ENCODE peak calls at places on chromosomes 16 and 17, in four cellular contexts. O is sigmoid colon, P is astrocyte of the spinal cord, N is upper lobe of right lung. W is an unnamed sample.

GRCh38 chr16:5215911-5216310 is 118.3 kb upstream of the EEF2KMT start:
- DNase-seq in O (peak), N (no peak), P (no peak), W (no peak)

GRCh38 chr16:57735755-57736418 is at the start of gene KATNB1:
- DNase-seq in P (no peak), N (no peak), O (peak), W (peak)

GRCh38 chr17:43399839-43400328 is 1.1 kb downstream of the ARL4D start:
- DNase-seq in P (no peak), N (no peak), O (peak), W (no peak)

GRCh38 chr16:61792194-61792904 is 243.9 kb downstream of the CDH8 start:
- DNase-seq in O (no peak), N (no peak), P (peak), W (peak)

GRCh38 chr17:73376152-73376551 is 64.4 kb upstream of the CDC42EP4 start:
- DNase-seq in N (no peak), O (no peak), P (no peak), W (no peak)

GRCh38 chr16:69522732-69523404 is 42.9 kb upstream of the NFAT5 start:
- DNase-seq in P (no peak), N (no peak), O (no peak), W (peak)

GRCh38 chr16:2689968-2690830 is 7.9 kb downstream of the KCTD5 start:
- DNase-seq in O (no peak), P (no peak), N (peak), W (no peak)

GRCh38 chr17:1783271-1783670 is 21.4 kb downstream of the SERPINF1 start:
- DNase-seq in O (no peak), P (no peak), N (peak), W (peak)

GRCh38 chr17:64572682-64573154 is 65.9 kb downstream of the CEP95 start:
- DNase-seq in P (no peak), N (no peak), O (no peak), W (peak)

GRCh38 chr16:82682757-82683156 is 56.0 kb downstream of the CDH13 start:
- DNase-seq in N (no peak), P (no peak), O (no peak), W (no peak)

GRCh38 chr16:62903961-62904502 is 867.8 kb upstream of the CDH8 start:
- DNase-seq in O (no peak), P (no peak), N (no peak), W (no peak)

GRCh38 chr17:69434164-69434579 is 19.7 kb downstream of the MAP2K6 start:
- DNase-seq in P (peak), N (no peak), O (no peak), W (no peak)

GRCh38 chr17:59406808-59407381 is 75.4 kb downstream of the YPEL2 start:
- DNase-seq in N (no peak), P (peak), O (no peak), W (peak)

GRCh38 chr16:11665071-11665491 is 3.2 kb upstream of the SNN start:
- DNase-seq in N (no peak), P (no peak), O (no peak), W (no peak)

GRCh38 chr17:10025976-10026785 is 121.1 kb upstream of the RCVRN start:
- DNase-seq in P (no peak), O (no peak), N (no peak), W (no peak)

GRCh38 chr17:42407289-42407836 is 15.7 kb downstream of the CAVIN1 start:
- DNase-seq in N (peak), O (peak), P (peak), W (peak)

GRCh38 chr16:27704252-27704651 is 154.3 kb downstream of the KATNIP start:
- DNase-seq in P (no peak), N (no peak), O (no peak), W (no peak)

GRCh38 chr16:19113577-19114358 is at the start of gene ITPRIPL2:
- DNase-seq in O (peak), P (peak), N (peak), W (peak)

GRCh38 chr17:72467841-72468653 is 347.2 kb downstream of the SOX9 start:
- DNase-seq in P (no peak), O (no peak), N (no peak), W (peak)

GRCh38 chr17:21015564-21015963 is 27.2 kb downstream of the USP22 start:
- DNase-seq in O (peak), N (peak), P (no peak), W (no peak)

GRCh38 chr17:14688134-14688533 is 387.3 kb downstream of the HS3ST3B1 start:
- DNase-seq in N (no peak), P (no peak), O (no peak), W (no peak)
- TF ChIP-seq CTCF in N (no peak), P (no peak), O (no peak), W (peak)

GRCh38 chr17:82217120-82217529 is 4.5 kb upstream of the CCDC57 start:
- DNase-seq in O (peak), N (peak), P (peak), W (peak)
- H3K4me3 ChIP-seq in O (no peak), N (no peak), P (no peak), W (no peak)

DNA sequence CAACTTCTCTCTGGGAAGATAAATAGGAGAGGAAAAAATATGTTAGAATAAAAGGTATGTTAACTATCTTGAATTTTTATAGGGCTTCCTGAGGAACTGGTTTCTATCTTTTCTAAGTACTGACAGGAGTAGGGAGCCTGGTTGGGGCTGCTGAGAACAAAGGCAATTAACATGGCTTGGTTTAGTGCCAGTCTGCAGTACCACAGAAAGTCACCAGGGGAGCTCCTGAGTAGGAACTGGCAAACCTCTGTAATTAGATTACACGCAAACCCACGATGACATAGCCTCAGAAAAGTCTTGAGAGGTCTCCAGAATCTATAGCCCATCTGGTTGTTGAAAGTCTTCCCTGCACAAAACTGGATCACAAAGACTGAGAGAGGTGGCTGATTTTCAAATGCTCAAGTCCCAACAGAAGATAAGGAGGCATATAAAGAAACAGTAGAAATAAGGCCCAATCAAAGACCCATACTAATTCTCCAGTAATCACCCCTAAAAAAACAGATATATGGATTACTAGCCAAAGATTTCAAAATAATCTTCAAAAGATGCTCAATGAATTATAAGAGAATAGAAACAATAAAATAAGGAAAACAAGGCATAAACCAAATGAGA is 11.7 kb upstream of the CNTNAP4 start:
- DNase-seq in N (no peak), O (no peak), P (peak), W (no peak)
- TF ChIP-seq CTCF in N (peak), O (no peak), P (peak), W (peak)

DNA sequence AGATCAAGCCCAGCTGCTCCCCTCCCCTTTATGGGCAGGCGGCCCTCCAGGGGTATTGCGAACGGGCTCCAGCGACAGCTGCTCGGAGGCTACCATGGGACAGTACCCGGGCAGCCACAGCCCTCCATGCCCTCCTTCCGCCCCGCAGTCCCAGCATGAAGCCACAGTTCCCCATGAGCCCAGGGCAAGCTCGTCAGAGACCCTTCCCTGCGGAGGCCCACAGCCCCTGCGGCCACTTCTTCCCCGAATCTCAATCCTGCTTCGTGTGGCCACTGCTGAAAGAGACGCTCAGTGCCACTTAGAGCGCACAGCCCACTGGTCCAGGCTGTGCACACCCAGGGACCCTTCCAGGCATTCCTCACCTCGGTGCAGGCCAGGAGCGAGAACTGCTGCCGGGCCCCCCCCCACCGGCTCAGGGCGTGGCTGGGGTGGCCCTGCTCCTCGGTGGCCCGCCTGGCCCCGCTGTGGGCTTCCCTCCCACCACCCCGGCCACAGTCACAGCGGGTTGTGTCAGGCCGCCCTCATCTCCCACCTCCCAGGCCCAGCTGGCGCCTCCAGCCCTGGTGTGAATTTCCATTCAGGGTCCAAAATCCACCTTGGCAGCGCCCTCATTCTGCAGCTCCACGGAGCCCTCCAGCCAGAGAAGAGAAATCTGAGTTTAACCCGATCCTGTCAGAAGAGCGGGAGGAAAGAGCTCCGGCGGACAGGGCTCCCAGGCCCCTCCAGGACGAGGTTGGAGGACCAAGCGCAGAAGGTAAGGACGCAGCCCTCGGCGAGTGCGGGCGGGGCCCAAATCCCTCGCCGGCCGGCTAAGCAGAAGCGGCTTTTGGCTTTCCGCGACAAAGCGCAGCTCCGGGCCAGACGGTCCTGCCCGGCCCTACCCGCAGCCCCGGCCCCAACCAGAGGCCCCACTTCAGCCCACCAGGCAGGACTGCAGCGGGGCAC is 12.1 kb downstream of the TBC1D16 start:
- DNase-seq in O (no peak), P (no peak), N (no peak), W (peak)
- H3K4me3 ChIP-seq in O (peak), P (no peak), N (no peak), W (no peak)

GRCh38 chr16:29858974-29859373 is 4.1 kb downstream of the CDIPT start:
- DNase-seq in N (no peak), O (no peak), P (no peak), W (no peak)

GRCh38 chr16:29854520-29855100 is 8.4 kb downstream of the CDIPT start:
- DNase-seq in O (no peak), N (no peak), P (no peak), W (no peak)

GRCh38 chr16:29858149-29858899 is 4.7 kb downstream of the CDIPT start:
- DNase-seq in N (no peak), P (no peak), O (no peak), W (no peak)

GRCh38 chr16:29860218-29860617 is 2.8 kb downstream of the CDIPT start:
- DNase-seq in O (no peak), N (no peak), P (no peak), W (no peak)

DNA sequence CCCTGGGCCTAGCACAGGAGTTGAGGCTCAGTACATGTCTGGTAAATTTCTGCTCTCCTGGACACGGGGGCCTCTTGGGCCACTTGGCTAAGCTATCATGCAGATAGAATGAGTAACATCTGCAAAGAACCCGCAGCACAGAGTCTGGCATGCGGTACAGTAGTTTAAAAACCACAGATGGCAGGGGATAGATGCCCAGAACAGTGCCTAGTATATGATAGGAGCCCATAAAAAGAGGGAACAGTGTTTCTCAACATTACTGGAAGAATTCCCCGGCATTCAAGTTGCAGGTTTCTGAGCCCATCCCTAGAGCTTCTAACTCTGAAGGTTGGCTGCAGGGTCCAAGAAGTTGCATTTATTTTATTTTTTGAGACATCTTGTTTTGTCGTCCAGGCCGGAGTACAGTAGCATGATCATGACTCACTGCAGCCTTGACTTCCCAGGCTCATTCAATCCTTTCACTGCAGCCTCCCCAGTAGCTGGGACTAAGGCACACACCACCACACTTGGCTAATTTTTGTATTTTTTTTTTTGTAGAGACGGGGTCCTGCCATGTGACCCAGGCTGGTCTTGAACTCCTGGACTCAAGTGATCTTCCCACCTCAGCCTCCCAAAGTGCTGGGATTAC is 5.8 kb downstream of the CDIPT start:
- DNase-seq in O (no peak), N (no peak), P (peak), W (peak)
- TF ChIP-seq CTCF in O (no peak), N (no peak), P (no peak), W (no peak)

DNA sequence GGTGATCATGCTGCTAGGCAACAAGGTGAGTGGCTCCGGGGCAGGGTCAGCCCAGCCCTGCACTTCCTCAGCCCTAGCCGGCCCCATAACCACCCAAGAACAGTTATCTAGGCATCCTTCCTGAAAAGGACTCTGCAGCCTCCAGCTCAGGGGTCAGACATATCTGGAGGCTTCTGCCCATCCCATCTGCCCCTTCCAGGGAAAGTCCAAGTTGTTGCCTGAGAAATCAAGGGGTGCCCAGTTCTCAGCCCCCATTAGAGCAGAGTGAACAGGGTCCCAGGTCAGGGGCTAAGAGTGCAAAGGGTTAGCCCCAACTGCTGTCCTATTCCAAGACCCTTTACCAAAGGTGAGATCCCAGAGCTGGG is 4.1 kb upstream of the NHERF1 start:
- DNase-seq in P (no peak), O (peak), N (no peak), W (no peak)
- H3K4me3 ChIP-seq in P (no peak), O (no peak), N (no peak), W (no peak)

DNA sequence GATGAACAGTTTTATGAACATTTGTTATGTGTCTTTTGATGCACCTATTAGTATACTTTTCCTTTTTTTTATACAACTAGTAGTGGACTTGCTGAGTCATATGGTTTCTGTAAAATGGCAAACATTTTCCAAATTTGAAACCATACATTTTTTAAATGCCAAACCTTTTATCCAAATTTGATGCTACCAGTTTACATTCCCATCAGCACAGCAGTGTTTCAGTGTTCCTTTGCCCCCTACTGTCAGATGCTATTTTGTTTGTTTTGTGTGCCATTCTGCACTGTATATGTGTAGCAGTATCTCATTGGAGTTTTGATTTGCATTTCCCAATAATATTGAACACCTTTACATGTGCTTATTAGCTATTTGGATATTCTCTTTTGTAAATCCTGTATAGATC is 219.4 kb downstream of the TANC2 start:
- DNase-seq in O (no peak), P (no peak), N (no peak), W (no peak)
- TF ChIP-seq CTCF in O (no peak), P (no peak), N (no peak), W (no peak)

GRCh38 chr17:83111516-83112282 is 32.3 kb downstream of the METRNL start:
- DNase-seq in P (no peak), O (peak), N (no peak), W (no peak)

GRCh38 chr17:83109793-83110645 is 30.6 kb downstream of the METRNL start:
- DNase-seq in P (peak), N (peak), O (peak), W (peak)

GRCh38 chr17:83108709-83109108 is 29.3 kb downstream of the METRNL start:
- DNase-seq in O (no peak), P (no peak), N (no peak), W (no peak)

GRCh38 chr17:83109386-83109785 is 30.0 kb downstream of the METRNL start:
- DNase-seq in N (no peak), O (no peak), P (no peak), W (no peak)

GRCh38 chr17:83110755-83111154 is 31.3 kb downstream of the METRNL start:
- DNase-seq in P (no peak), N (no peak), O (peak), W (no peak)
- H3K4me3 ChIP-seq in P (no peak), N (peak), O (peak), W (peak)

GRCh38 chr16:67931712-67932461 is at the start of gene CTRL:
- DNase-seq in N (no peak), P (no peak), O (no peak), W (no peak)
- TF ChIP-seq CTCF in N (no peak), P (peak), O (no peak), W (peak)

W was measured in fibroblast of villous mesenchyme.